ENCODE peak calls at places on chromosomes 5 and 9, in six cellular contexts. One of them, this sample, is unnamed.

GRCh38 chr5:139744471-139745120 is 51.0 kb upstream of the PSD2 start:
- DNase-seq in HCT116: no peak
- DNase-seq in A549: no peak
- DNase-seq in GM23338: no peak
- DNase-seq in HepG2: no peak
- DNase-seq in K562: no peak
- DNase-seq in this sample: no peak

GRCh38 chr9:35110327-35110758 is 5.3 kb downstream of the ATOSB start:
- DNase-seq in HCT116: no peak
- DNase-seq in A549: peak
- DNase-seq in GM23338: no peak
- DNase-seq in HepG2: no peak
- DNase-seq in K562: no peak
- DNase-seq in this sample: no peak

GRCh38 chr5:94750681-94751080 is 132.2 kb downstream of the SLF1 start:
- DNase-seq in HCT116: no peak
- DNase-seq in A549: no peak
- DNase-seq in GM23338: no peak
- DNase-seq in HepG2: no peak
- DNase-seq in K562: no peak
- DNase-seq in this sample: no peak

GRCh38 chr5:57306359-57306758 is 132.5 kb downstream of the GPBP1 start:
- DNase-seq in HCT116: no peak
- DNase-seq in A549: no peak
- DNase-seq in GM23338: no peak
- DNase-seq in HepG2: no peak
- DNase-seq in K562: no peak
- DNase-seq in this sample: no peak

GRCh38 chr9:13209498-13209897 is 70.0 kb downstream of the MPDZ start:
- DNase-seq in HCT116: no peak
- DNase-seq in A549: no peak
- DNase-seq in GM23338: no peak
- DNase-seq in HepG2: no peak
- DNase-seq in K562: no peak
- DNase-seq in this sample: no peak

GRCh38 chr5:122864400-122864799 is 19.0 kb downstream of the SNX24 start:
- DNase-seq in HCT116: no peak
- DNase-seq in A549: no peak
- DNase-seq in GM23338: no peak
- DNase-seq in HepG2: no peak
- DNase-seq in K562: no peak
- DNase-seq in this sample: no peak

GRCh38 chr5:6712136-6712581 is 1.1 kb upstream of the TENT4A start:
- DNase-seq in HCT116: no peak
- DNase-seq in A549: peak
- DNase-seq in GM23338: peak
- DNase-seq in HepG2: peak
- DNase-seq in K562: peak
- DNase-seq in this sample: peak

GRCh38 chr9:106829666-106830408 is 33.1 kb upstream of the ZNF462 start:
- DNase-seq in HCT116: no peak
- DNase-seq in A549: no peak
- DNase-seq in GM23338: peak
- DNase-seq in HepG2: no peak
- DNase-seq in K562: no peak
- DNase-seq in this sample: no peak

GRCh38 chr5:154371687-154372086 is 74.1 kb upstream of the SAP30L start:
- DNase-seq in HCT116: no peak
- DNase-seq in A549: peak
- DNase-seq in GM23338: no peak
- DNase-seq in HepG2: no peak
- DNase-seq in K562: no peak
- DNase-seq in this sample: no peak

GRCh38 chr5:21154526-21154925 is 1166.5 kb upstream of the CDH18 start:
- DNase-seq in HCT116: no peak
- DNase-seq in A549: no peak
- DNase-seq in GM23338: no peak
- DNase-seq in HepG2: no peak
- DNase-seq in K562: no peak
- DNase-seq in this sample: no peak
- TF ChIP-seq REST in HCT116: no peak
- TF ChIP-seq REST in A549: no peak
- TF ChIP-seq REST in GM23338: no peak
- TF ChIP-seq REST in HepG2: no peak
- TF ChIP-seq REST in K562: no peak
- TF ChIP-seq REST in this sample: no peak

DNA sequence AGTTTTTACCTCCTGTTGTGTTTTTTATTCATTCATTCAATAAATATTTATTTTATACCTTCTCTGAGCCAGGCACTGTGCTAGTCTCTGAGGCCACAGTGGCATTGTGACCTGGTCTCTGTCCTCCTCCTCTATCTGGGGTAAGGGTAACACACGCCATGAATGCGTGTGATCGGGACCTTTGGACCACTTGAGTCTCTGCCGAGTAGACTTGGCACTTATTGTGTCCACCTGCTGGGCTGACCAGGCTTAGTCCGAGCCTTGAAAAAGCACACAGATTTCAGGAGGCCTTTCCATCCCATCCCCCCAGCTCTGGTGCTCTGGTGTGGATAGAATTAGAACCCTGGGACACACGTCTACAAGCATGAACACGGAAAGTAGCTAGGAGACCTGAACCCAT is 58.7 kb downstream of the ERGIC1 start:
- DNase-seq in HCT116: no peak
- DNase-seq in A549: no peak
- DNase-seq in GM23338: no peak
- DNase-seq in HepG2: no peak
- DNase-seq in K562: no peak
- DNase-seq in this sample: no peak
- H3K27ac ChIP-seq in HCT116: no peak
- H3K27ac ChIP-seq in A549: peak
- H3K27ac ChIP-seq in GM23338: peak
- H3K27ac ChIP-seq in HepG2: no peak
- H3K27ac ChIP-seq in K562: no peak
- H3K27ac ChIP-seq in this sample: no peak

GRCh38 chr9:22401671-22402070 is 45.0 kb upstream of the DMRTA1 start:
- DNase-seq in HCT116: no peak
- DNase-seq in A549: no peak
- DNase-seq in GM23338: no peak
- DNase-seq in HepG2: no peak
- DNase-seq in K562: no peak
- DNase-seq in this sample: no peak

GRCh38 chr9:22392523-22392922 is 54.1 kb upstream of the DMRTA1 start:
- DNase-seq in HCT116: no peak
- DNase-seq in A549: no peak
- DNase-seq in GM23338: no peak
- DNase-seq in HepG2: no peak
- DNase-seq in K562: no peak
- DNase-seq in this sample: no peak

GRCh38 chr9:22395585-22396205 is 50.9 kb upstream of the DMRTA1 start:
- DNase-seq in HCT116: no peak
- DNase-seq in A549: peak
- DNase-seq in GM23338: no peak
- DNase-seq in HepG2: peak
- DNase-seq in K562: no peak
- DNase-seq in this sample: peak
- TF ChIP-seq REST in HCT116: no peak
- TF ChIP-seq REST in A549: no peak
- TF ChIP-seq REST in GM23338: no peak
- TF ChIP-seq REST in HepG2: no peak
- TF ChIP-seq REST in K562: no peak
- TF ChIP-seq REST in this sample: no peak

DNA sequence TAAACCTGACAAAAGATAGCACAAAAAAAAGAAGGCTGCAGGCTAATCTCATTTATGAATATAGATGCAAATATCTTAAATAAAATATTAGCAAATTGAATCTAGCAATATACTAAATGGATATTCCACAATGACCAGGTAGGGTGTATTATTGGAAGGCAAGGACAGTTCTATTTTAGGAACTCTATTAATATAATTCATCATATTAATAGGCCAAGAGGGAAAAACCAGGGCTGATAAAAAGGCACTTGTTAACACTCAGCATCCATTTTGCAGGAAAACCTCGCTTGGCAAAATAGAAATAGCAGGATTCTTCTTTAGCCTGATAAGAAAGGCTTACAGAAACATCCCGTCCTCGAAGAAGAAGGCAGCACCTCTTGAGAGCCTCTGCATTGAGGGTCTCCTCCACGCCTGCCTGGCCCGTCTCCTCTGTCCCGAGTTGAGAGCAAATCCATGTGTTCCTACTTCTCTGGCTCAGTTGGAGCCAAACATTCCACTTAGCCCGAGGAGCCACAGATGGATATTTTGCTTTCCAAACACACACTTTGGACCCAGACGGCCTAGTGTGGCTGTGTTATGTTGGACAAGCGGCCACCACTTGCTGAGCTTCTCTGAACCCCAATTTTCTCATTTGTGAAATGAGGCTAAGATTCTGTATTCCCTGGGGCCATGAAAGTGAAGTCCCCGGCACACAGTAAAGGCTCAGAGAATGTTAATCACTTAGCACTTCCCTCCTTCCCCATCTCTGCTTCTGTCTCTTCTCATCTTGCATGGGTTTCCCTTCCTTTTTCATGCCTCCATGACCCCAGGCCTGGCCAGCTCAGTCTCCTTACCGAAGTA is 181.8 kb upstream of the MVB12B start:
- DNase-seq in HCT116: no peak
- DNase-seq in A549: no peak
- DNase-seq in GM23338: no peak
- DNase-seq in HepG2: peak
- DNase-seq in K562: no peak
- DNase-seq in this sample: no peak
- H3K27ac ChIP-seq in HCT116: no peak
- H3K27ac ChIP-seq in A549: no peak
- H3K27ac ChIP-seq in GM23338: no peak
- H3K27ac ChIP-seq in HepG2: peak
- H3K27ac ChIP-seq in K562: no peak
- H3K27ac ChIP-seq in this sample: no peak

DNA sequence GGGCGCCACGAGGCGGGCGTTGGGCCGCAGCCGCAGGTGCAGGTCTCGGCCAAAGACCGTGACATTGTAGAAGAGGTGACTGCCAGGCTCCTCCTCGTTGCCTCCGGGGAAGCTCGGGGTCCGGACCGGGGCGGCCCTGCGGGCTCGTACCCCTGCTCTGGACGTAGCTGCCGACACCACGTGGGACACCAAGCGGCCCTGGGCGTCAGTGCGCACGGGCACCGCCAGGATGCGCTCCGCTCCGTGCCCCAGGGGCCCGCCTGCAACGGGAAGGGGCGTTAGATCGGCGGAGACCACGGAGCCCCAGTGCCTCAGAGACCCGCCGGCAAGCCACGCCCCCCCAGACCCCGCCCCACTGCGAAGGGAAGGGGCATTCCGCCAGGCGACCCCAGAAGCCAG is 1.4 kb downstream of the ADAMTS2 start:
- DNase-seq in HCT116: no peak
- DNase-seq in A549: no peak
- DNase-seq in GM23338: peak
- DNase-seq in HepG2: no peak
- DNase-seq in K562: no peak
- DNase-seq in this sample: no peak
- TF ChIP-seq REST in HCT116: no peak
- TF ChIP-seq REST in A549: no peak
- TF ChIP-seq REST in GM23338: no peak
- TF ChIP-seq REST in HepG2: no peak
- TF ChIP-seq REST in K562: no peak
- TF ChIP-seq REST in this sample: no peak

GRCh38 chr9:19699757-19700156 is 89.1 kb downstream of the SLC24A2 start:
- DNase-seq in HCT116: no peak
- DNase-seq in A549: no peak
- DNase-seq in GM23338: peak
- DNase-seq in HepG2: no peak
- DNase-seq in K562: no peak
- DNase-seq in this sample: no peak

GRCh38 chr9:19698960-19699359 is 89.9 kb downstream of the SLC24A2 start:
- DNase-seq in HCT116: no peak
- DNase-seq in A549: no peak
- DNase-seq in GM23338: peak
- DNase-seq in HepG2: no peak
- DNase-seq in K562: no peak
- DNase-seq in this sample: no peak

GRCh38 chr9:19703702-19704101 is 85.1 kb downstream of the SLC24A2 start:
- DNase-seq in HCT116: no peak
- DNase-seq in A549: no peak
- DNase-seq in GM23338: no peak
- DNase-seq in HepG2: no peak
- DNase-seq in K562: no peak
- DNase-seq in this sample: no peak

GRCh38 chr9:19701274-19701673 is 87.6 kb downstream of the SLC24A2 start:
- DNase-seq in HCT116: no peak
- DNase-seq in A549: no peak
- DNase-seq in GM23338: no peak
- DNase-seq in HepG2: no peak
- DNase-seq in K562: no peak
- DNase-seq in this sample: no peak

GRCh38 chr9:19701991-19702390 is 86.8 kb downstream of the SLC24A2 start:
- DNase-seq in HCT116: no peak
- DNase-seq in A549: no peak
- DNase-seq in GM23338: no peak
- DNase-seq in HepG2: no peak
- DNase-seq in K562: no peak
- DNase-seq in this sample: no peak
- H3K27ac ChIP-seq in HCT116: no peak
- H3K27ac ChIP-seq in A549: no peak
- H3K27ac ChIP-seq in GM23338: no peak
- H3K27ac ChIP-seq in HepG2: no peak
- H3K27ac ChIP-seq in K562: no peak
- H3K27ac ChIP-seq in this sample: no peak

GRCh38 chr5:133638436-133638835 is 26.1 kb upstream of the FSTL4 start:
- DNase-seq in HCT116: no peak
- DNase-seq in A549: no peak
- DNase-seq in GM23338: no peak
- DNase-seq in HepG2: no peak
- DNase-seq in K562: no peak
- DNase-seq in this sample: no peak

GRCh38 chr5:133643365-133643764 is 31.0 kb upstream of the FSTL4 start:
- DNase-seq in HCT116: no peak
- DNase-seq in A549: no peak
- DNase-seq in GM23338: no peak
- DNase-seq in HepG2: no peak
- DNase-seq in K562: no peak
- DNase-seq in this sample: no peak

GRCh38 chr5:133644000-133644865 is 31.9 kb upstream of the FSTL4 start:
- DNase-seq in HCT116: no peak
- DNase-seq in A549: no peak
- DNase-seq in GM23338: no peak
- DNase-seq in HepG2: no peak
- DNase-seq in K562: no peak
- DNase-seq in this sample: no peak

GRCh38 chr5:133641683-133642082 is 29.3 kb upstream of the FSTL4 start:
- DNase-seq in HCT116: no peak
- DNase-seq in A549: no peak
- DNase-seq in GM23338: no peak
- DNase-seq in HepG2: no peak
- DNase-seq in K562: no peak
- DNase-seq in this sample: no peak

GRCh38 chr5:133642153-133642552 is 29.8 kb upstream of the FSTL4 start:
- DNase-seq in HCT116: no peak
- DNase-seq in A549: no peak
- DNase-seq in GM23338: no peak
- DNase-seq in HepG2: no peak
- DNase-seq in K562: no peak
- DNase-seq in this sample: no peak
- TF ChIP-seq REST in HCT116: no peak
- TF ChIP-seq REST in A549: no peak
- TF ChIP-seq REST in GM23338: no peak
- TF ChIP-seq REST in HepG2: no peak
- TF ChIP-seq REST in K562: no peak
- TF ChIP-seq REST in this sample: no peak

This sample was measured in Panc1.